ENCODE peak calls at places on chromosome 3, in six cellular contexts. C, T, Z, A, P and L are unnamed samples.

GRCh38 chr3:179681492-179682263 is 28.8 kb downstream of the USP13 start:
- DNase-seq in C (no peak), T (no peak), Z (no peak), A (no peak), P (no peak), L (no peak)

GRCh38 chr3:124263168-124263567 is 271.2 kb upstream of the ROPN1 start:
- DNase-seq in C (no peak), T (peak), Z (no peak), A (no peak), P (peak), L (no peak)

GRCh38 chr3:58532794-58533220 is 4.2 kb downstream of the ACOX2 start:
- DNase-seq in C (peak), T (peak), Z (peak), A (peak), P (peak), L (peak)

GRCh38 chr3:31225923-31226322 is 306.8 kb upstream of the STT3B start:
- DNase-seq in C (no peak), T (no peak), Z (no peak), A (no peak), P (no peak), L (no peak)

GRCh38 chr3:14145670-14146380 is 21.0 kb downstream of the TMEM43 start:
- DNase-seq in C (no peak), T (no peak), Z (no peak), A (no peak), P (no peak), L (no peak)

GRCh38 chr3:112002458-112002971 is 3.8 kb downstream of the TAGLN3 start:
- DNase-seq in C (no peak), T (peak), Z (peak), A (no peak), P (no peak), L (no peak)

GRCh38 chr3:132843851-132844565 is 121.8 kb upstream of the NPHP3 start:
- DNase-seq in C (no peak), T (no peak), Z (no peak), A (no peak), P (no peak), L (no peak)

GRCh38 chr3:68931406-68932149 is 769 bp downstream of the TAFA4 start:
- DNase-seq in C (no peak), T (no peak), Z (no peak), A (no peak), P (no peak), L (no peak)

GRCh38 chr3:7367968-7368367 is 507.1 kb downstream of the GRM7 start:
- DNase-seq in C (no peak), T (no peak), Z (no peak), A (no peak), P (no peak), L (no peak)

GRCh38 chr3:45716790-45717336 is 27.7 kb downstream of the SACM1L start:
- DNase-seq in C (no peak), T (no peak), Z (no peak), A (no peak), P (peak), L (no peak)

GRCh38 chr3:137075020-137075419 is 117.2 kb downstream of the IL20RB start:
- DNase-seq in C (no peak), T (no peak), Z (no peak), A (no peak), P (no peak), L (no peak)

GRCh38 chr3:114519415-114519814 is 225.6 kb downstream of the TIGIT start:
- DNase-seq in C (no peak), T (peak), Z (no peak), A (no peak), P (peak), L (no peak)

GRCh38 chr3:122560680-122561079 is 3.4 kb downstream of the PARP9 start:
- DNase-seq in C (no peak), T (peak), Z (no peak), A (no peak), P (peak), L (no peak)

GRCh38 chr3:52047295-52047960 is 8.9 kb downstream of the DUSP7 start:
- DNase-seq in C (peak), T (peak), Z (no peak), A (no peak), P (no peak), L (no peak)

GRCh38 chr3:21188459-21188858 is 562.6 kb downstream of the ZNF385D start:
- DNase-seq in C (no peak), T (no peak), Z (no peak), A (no peak), P (no peak), L (no peak)

GRCh38 chr3:136960838-136961836 is 3.4 kb downstream of the IL20RB start:
- DNase-seq in C (no peak), T (peak), Z (no peak), A (no peak), P (peak), L (no peak)

GRCh38 chr3:94173667-94174434 is 111.0 kb downstream of the NSUN3 start:
- DNase-seq in C (no peak), T (peak), Z (no peak), A (no peak), P (no peak), L (no peak)

GRCh38 chr3:78427303-78427702 is 1340.5 kb downstream of the ROBO1 start:
- DNase-seq in C (no peak), T (peak), Z (no peak), A (no peak), P (peak), L (no peak)

GRCh38 chr3:142057331-142057725 is 92.0 kb downstream of the TFDP2 start:
- DNase-seq in C (no peak), T (no peak), Z (no peak), A (no peak), P (peak), L (no peak)

GRCh38 chr3:63872135-63872924 is 8.7 kb downstream of the ATXN7 start:
- DNase-seq in C (no peak), T (peak), Z (no peak), A (no peak), P (peak), L (no peak)

GRCh38 chr3:53346514-53346913 is 829 bp downstream of the DCP1A start:
- DNase-seq in C (no peak), T (peak), Z (no peak), A (no peak), P (peak), L (no peak)

GRCh38 chr3:184596886-184597575 is 35.4 kb downstream of the EPHB3 start:
- DNase-seq in C (no peak), T (no peak), Z (no peak), A (peak), P (no peak), L (no peak)

GRCh38 chr3:180478695-180479094 is 123.3 kb upstream of the TTC14 start:
- DNase-seq in C (no peak), T (no peak), Z (no peak), A (no peak), P (no peak), L (no peak)

GRCh38 chr3:10292505-10293419 is at the start of gene GHRL:
- DNase-seq in C (no peak), T (no peak), Z (no peak), A (no peak), P (no peak), L (peak)

GRCh38 chr3:196166741-196167140 is 44.5 kb downstream of the ZDHHC19 start:
- DNase-seq in C (no peak), T (no peak), Z (no peak), A (no peak), P (no peak), L (no peak)

GRCh38 chr3:58095471-58096145 is 87.4 kb downstream of the FLNB start:
- DNase-seq in C (no peak), T (no peak), Z (no peak), A (no peak), P (no peak), L (no peak)

GRCh38 chr3:129051776-129052400 is 8.7 kb upstream of the GP9 start:
- DNase-seq in C (no peak), T (peak), Z (no peak), A (no peak), P (no peak), L (no peak)

GRCh38 chr3:46110701-46111493 is 83.6 kb upstream of the XCR1 start:
- DNase-seq in C (no peak), T (peak), Z (no peak), A (peak), P (peak), L (peak)

GRCh38 chr3:130992344-130992743 is 34.3 kb downstream of the ASTE1 start:
- DNase-seq in C (no peak), T (no peak), Z (no peak), A (no peak), P (no peak), L (no peak)

GRCh38 chr3:54572197-54572895 is 355.5 kb downstream of the LRTM1 start:
- DNase-seq in C (no peak), T (peak), Z (no peak), A (no peak), P (no peak), L (no peak)

GRCh38 chr3:37075955-37076354 is 82.6 kb downstream of the MLH1 start:
- DNase-seq in C (no peak), T (no peak), Z (no peak), A (no peak), P (peak), L (no peak)

GRCh38 chr3:64852738-64853137 is 164.9 kb upstream of the ADAMTS9 start:
- DNase-seq in C (no peak), T (no peak), Z (no peak), A (no peak), P (no peak), L (no peak)

GRCh38 chr3:143443851-143444331 is 324.3 kb downstream of the CHST2 start:
- DNase-seq in C (no peak), T (peak), Z (no peak), A (peak), P (peak), L (peak)

GRCh38 chr3:157429703-157430102 is 6.9 kb upstream of the PTX3 start:
- DNase-seq in C (no peak), T (peak), Z (no peak), A (no peak), P (peak), L (peak)

GRCh38 chr3:169695051-169695450 is 31.5 kb upstream of the MECOM start:
- DNase-seq in C (no peak), T (no peak), Z (no peak), A (no peak), P (peak), L (no peak)

GRCh38 chr3:41808152-41808551 is 153.8 kb downstream of the ULK4 start:
- DNase-seq in C (no peak), T (peak), Z (no peak), A (no peak), P (peak), L (no peak)